ENCODE peak calls at places on chromosomes 11 and 22, in eight cellular contexts. E is osteoblast, N is body of pancreas, A is transverse colon, T is adipocyte, Z is gastrocnemius medialis, O is psoas muscle, F is GM23338. V is an unnamed sample. For H3K4me1, the result is how much of the 10 kb centered on the place peaks cover.

GRCh38 chr11:9753031-9753430 is 89.2 kb downstream of the SWAP70 start:
- DNase-seq in A (no peak), Z (no peak), E (peak), F (no peak), N (no peak), O (no peak), T (peak), V (peak)

GRCh38 chr22:17590586-17590985 is 27.3 kb downstream of the SLC25A18 start:
- DNase-seq in Z (no peak), F (no peak), T (no peak), A (no peak), N (no peak), O (no peak), E (no peak), V (no peak)

GRCh38 chr11:326842-327580 is 6.4 kb upstream of the IFITM3 start:
- DNase-seq in N (peak), Z (peak), T (no peak), O (peak), A (peak), E (peak), F (no peak), V (peak)

GRCh38 chr11:107996025-107996776 is 12.5 kb upstream of the CUL5 start:
- DNase-seq in Z (no peak), A (peak), N (peak), F (no peak), T (no peak), O (no peak), E (no peak), V (no peak)

GRCh38 chr11:21552910-21553309 is 640.0 kb upstream of the ANO5 start:
- DNase-seq in N (no peak), E (no peak), A (no peak), F (no peak), Z (no peak), O (no peak), T (no peak), V (no peak)

GRCh38 chr22:26550498-26551033 is 38.3 kb upstream of the TFIP11 start:
- DNase-seq in O (peak), Z (no peak), F (peak), E (peak), N (peak), A (no peak), T (peak), V (peak)

GRCh38 chr11:73963861-73964260 is 13.0 kb downstream of the DNAJB13 start:
- DNase-seq in A (no peak), Z (no peak), O (no peak), N (no peak), T (no peak), F (no peak), E (no peak), V (no peak)

GRCh38 chr11:41714101-41714500 is 254.6 kb upstream of the LRRC4C start:
- DNase-seq in Z (no peak), A (no peak), E (no peak), T (no peak), O (no peak), N (no peak), F (peak), V (no peak)

GRCh38 chr11:111236355-111236754 is 9.2 kb upstream of the POU2AF2 start:
- DNase-seq in Z (no peak), A (no peak), N (no peak), T (no peak), F (no peak), E (no peak), O (no peak), V (peak)

GRCh38 chr11:1473786-1474185 is 12.8 kb downstream of the MOB2 start:
- DNase-seq in O (peak), N (peak), F (no peak), A (no peak), T (no peak), E (peak), Z (no peak), V (no peak)

GRCh38 chr11:48088682-48089050 is 108.3 kb downstream of the PTPRJ start:
- DNase-seq in N (no peak), A (no peak), Z (no peak), T (peak), E (no peak), F (no peak), O (no peak), V (no peak)

GRCh38 chr22:39136317-39136716 is 16.2 kb downstream of the CBX7 start:
- DNase-seq in A (no peak), E (peak), F (no peak), T (no peak), N (no peak), Z (no peak), O (no peak), V (no peak)

GRCh38 chr11:72333657-72334056 is 89.7 kb upstream of the PHOX2A start:
- DNase-seq in E (no peak), T (no peak), O (no peak), F (peak), N (no peak), A (no peak), Z (no peak), V (no peak)

GRCh38 chr22:41531736-41532477 is 12.4 kb downstream of the POLR3H start:
- DNase-seq in O (no peak), N (no peak), T (no peak), E (peak), F (no peak), A (no peak), Z (no peak), V (no peak)

GRCh38 chr22:24429411-24430365 is 2.3 kb downstream of the ADORA2A start:
- DNase-seq in N (no peak), Z (no peak), O (peak), T (no peak), F (peak), A (no peak), E (peak), V (peak)

GRCh38 chr11:64357904-64358535 is 942 bp upstream of the RPS6KA4 start:
- DNase-seq in A (peak), T (peak), O (no peak), Z (no peak), F (no peak), N (no peak), E (peak), V (no peak)

GRCh38 chr11:71251761-71252433 is 480 bp downstream of the SHANK2 start:
- DNase-seq in F (peak), E (peak), T (peak), O (no peak), A (peak), N (peak), Z (no peak), V (no peak)

DNA sequence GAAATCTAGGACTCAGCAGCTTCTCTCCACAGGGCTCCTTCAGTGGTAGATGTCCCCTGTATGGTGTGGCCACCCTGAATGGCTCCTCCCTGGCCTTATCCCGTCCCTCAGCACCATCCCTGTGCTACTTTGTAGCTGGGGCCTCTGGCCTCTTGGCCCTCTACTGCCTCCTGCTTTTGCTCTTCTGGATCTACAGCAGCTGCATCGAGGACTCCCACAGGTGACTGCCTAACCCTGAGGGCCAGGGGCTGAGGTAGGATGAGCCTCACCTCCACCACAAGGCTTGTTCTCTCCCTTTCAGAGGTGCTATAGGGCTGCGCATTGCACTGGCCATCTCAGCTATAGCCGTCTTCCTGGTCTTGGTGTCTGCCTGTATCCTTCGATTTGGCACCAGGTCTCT is 1.8 kb downstream of the TMEM179B start:
- DNase-seq in F (peak), E (no peak), Z (no peak), T (no peak), N (no peak), O (no peak), A (no peak), V (no peak)
- H3K4me1 ChIP-seq in F (under half), E (under half), Z (under half), T (under half), N (half or more), O (under half), A (under half), V (under half)

GRCh38 chr11:135001581-135001980 is 589.5 kb upstream of the B3GAT1 start:
- DNase-seq in E (no peak), A (no peak), O (no peak), Z (no peak), F (no peak), T (no peak), N (no peak), V (no peak)

GRCh38 chr11:135006800-135007199 is 594.8 kb upstream of the B3GAT1 start:
- DNase-seq in N (no peak), O (no peak), F (no peak), A (no peak), T (no peak), Z (no peak), E (peak), V (no peak)

GRCh38 chr11:135008001-135008405 is 596.0 kb upstream of the B3GAT1 start:
- DNase-seq in N (no peak), E (no peak), F (no peak), A (no peak), T (no peak), Z (no peak), O (no peak), V (no peak)

GRCh38 chr11:135002236-135002635 is 590.2 kb upstream of the B3GAT1 start:
- DNase-seq in T (no peak), A (no peak), Z (no peak), O (no peak), N (no peak), F (no peak), E (no peak), V (no peak)

DNA sequence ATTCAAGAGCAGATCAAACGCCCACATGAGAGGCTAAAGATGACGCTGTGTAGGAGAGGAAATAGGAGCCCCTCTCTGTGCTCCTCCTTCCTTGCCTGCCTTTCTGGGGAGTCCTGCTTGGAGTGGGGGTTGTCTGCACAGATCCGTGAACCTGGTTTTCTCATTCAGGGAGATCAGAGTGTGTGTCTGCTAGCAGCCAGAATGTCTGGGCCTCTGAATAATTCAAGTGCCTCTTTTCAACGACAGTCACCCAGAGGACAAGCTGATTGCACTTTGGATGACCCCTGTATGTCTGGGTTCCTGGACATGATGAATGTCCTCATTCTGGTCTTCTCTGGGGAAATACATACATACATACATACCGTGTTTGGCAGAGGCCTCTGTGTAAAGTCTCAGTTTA is 592.5 kb upstream of the B3GAT1 start:
- DNase-seq in N (no peak), F (no peak), E (no peak), O (no peak), Z (no peak), A (no peak), T (no peak), V (no peak)
- H3K4me1 ChIP-seq in N (under half), F (under half), E (under half), O (under half), Z (under half), A (under half), T (under half), V (under half)

GRCh38 chr11:130180896-130181294 is 21.3 kb downstream of the ST14 start:
- DNase-seq in N (no peak), F (no peak), A (no peak), O (no peak), T (no peak), E (peak), Z (no peak), V (no peak)
- H3K4me1 ChIP-seq in N (half or more), F (under half), A (half or more), O (under half), T (under half), E (under half), Z (under half), V (under half)

GRCh38 chr11:114078423-114078822 is 18.9 kb downstream of the ZBTB16 start:
- DNase-seq in Z (no peak), F (no peak), O (peak), A (no peak), E (no peak), T (no peak), N (no peak), V (no peak)
- H3K4me1 ChIP-seq in Z (half or more), F (under half), O (half or more), A (half or more), E (under half), T (half or more), N (half or more), V (under half)

DNA sequence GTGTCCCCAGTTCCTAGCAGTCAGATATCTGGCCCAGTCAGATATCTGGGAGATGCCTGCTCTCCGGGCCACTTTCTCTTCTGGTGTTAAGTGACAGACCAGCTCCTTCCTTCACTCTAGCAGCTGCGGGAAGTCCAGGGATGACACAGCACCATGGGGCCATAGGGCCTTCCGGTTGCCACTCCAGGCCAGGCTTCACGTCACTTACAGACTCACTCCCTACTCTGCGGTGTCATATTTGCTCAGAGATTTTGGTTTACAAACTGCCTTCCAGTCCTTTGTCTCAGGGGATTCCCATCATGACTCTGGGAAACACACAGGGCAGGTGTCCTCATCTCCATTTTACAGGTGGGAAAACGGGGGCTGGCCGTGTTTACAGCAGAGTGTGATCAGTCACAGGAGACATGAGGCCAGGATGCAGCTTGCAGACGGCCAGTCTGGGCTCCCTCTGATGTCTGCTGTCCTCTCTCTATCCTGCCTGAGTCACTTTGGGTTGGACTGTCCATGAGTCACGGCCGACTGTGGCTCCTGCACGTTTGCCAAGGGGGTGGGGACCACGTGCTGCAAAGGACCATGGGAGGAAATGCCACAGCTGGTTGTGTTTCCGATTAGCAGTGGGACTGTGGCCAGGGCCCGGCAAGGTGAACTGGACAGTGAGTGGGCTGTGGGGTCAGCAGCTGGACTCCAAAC is 8.2 kb upstream of the TBC1D22A start:
- DNase-seq in O (peak), T (peak), A (peak), F (no peak), N (peak), Z (peak), E (peak), V (peak)
- H3K4me1 ChIP-seq in O (under half), T (under half), A (half or more), F (under half), N (under half), Z (under half), E (under half), V (under half)

DNA sequence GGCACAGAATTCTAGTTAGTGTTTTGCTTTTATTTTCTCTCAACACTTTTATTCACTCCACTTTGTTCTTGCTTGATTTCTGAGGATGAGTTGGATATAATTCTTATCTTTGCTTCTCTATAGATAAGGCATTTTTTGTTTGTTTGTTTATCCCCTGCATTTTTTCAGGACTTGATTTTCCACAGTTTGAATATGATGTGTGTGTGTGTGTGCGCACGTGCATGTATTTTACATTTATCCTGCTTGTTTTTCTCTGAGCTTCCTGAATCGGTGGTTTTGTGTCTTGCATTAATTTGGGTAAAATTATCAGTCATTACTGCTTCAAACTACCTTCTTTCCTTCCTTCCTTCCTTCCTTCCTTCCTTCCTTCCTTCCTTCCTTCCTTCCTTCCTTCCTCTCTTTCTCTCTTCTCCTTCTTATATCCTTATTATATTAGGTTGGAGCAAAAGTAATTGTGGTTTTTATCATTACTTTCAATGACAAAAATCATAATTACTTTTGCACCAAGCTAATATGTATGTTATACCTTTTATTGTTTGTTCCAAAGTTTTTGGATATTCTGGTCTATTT is 679.9 kb upstream of the RAG2 start:
- DNase-seq in F (no peak), N (no peak), A (no peak), O (no peak), Z (no peak), T (no peak), E (no peak), V (no peak)
- H3K4me1 ChIP-seq in F (under half), N (under half), A (under half), O (under half), Z (under half), T (under half), E (under half), V (under half)

GRCh38 chr22:37812869-37813678 is 5.3 kb downstream of the GCAT start:
- DNase-seq in E (peak), Z (no peak), O (no peak), T (no peak), N (no peak), F (no peak), A (no peak), V (no peak)
- H3K4me1 ChIP-seq in E (under half), Z (under half), O (under half), T (under half), N (under half), F (under half), A (under half), V (under half)

GRCh38 chr11:103628121-103628520 is 408.3 kb upstream of the DDI1 start:
- DNase-seq in E (no peak), Z (no peak), A (no peak), N (no peak), O (no peak), F (no peak), T (no peak), V (no peak)
- H3K4me1 ChIP-seq in E (under half), Z (under half), A (under half), N (under half), O (under half), F (under half), T (under half), V (under half)